ENCODE peak calls at places on chromosomes 5 and 9, in four cellular contexts. J is iris pigment epithelial cell; H is DMS153; E is activated CD4-positive, alpha-beta T cell treated with anti-CD3 and anti-CD28 coated beads, Interleukin-2, amount 50 U/mL, for 1 hour. G is an unnamed sample.

GRCh38 chr5:56876325-56876724 is 33.1 kb upstream of the SETD9 start:
- DNase-seq in J (peak), H (no peak), E (no peak), G (no peak)

GRCh38 chr9:3578786-3579185 is 53.0 kb upstream of the RFX3 start:
- DNase-seq in J (peak), H (no peak), E (no peak), G (no peak)

GRCh38 chr9:68473790-68474189 is 66.9 kb downstream of the TMEM252 start:
- DNase-seq in J (no peak), H (no peak), E (no peak), G (no peak)

GRCh38 chr9:36781532-36781931 is 208.8 kb downstream of the MELK start:
- DNase-seq in J (peak), H (no peak), E (no peak), G (no peak)

GRCh38 chr5:107668933-107669542 is 1.7 kb downstream of the EFNA5 start:
- DNase-seq in J (peak), H (no peak), E (no peak), G (peak)

GRCh38 chr5:128537306-128537998 is 593 bp downstream of the FBN2 start:
- DNase-seq in J (peak), H (no peak), E (no peak), G (peak)

GRCh38 chr9:35002623-35003022 is 13.1 kb downstream of the DNAJB5 start:
- DNase-seq in J (no peak), H (no peak), E (no peak), G (no peak)

GRCh38 chr9:91316093-91316492 is 45.6 kb downstream of the AUH start:
- DNase-seq in J (no peak), H (no peak), E (no peak), G (no peak)

GRCh38 chr5:74169704-74170103 is 470.8 kb downstream of the ENC1 start:
- DNase-seq in J (no peak), H (no peak), E (no peak), G (no peak)

GRCh38 chr5:103800728-103801127 is 238.1 kb upstream of the NUDT12 start:
- DNase-seq in J (peak), H (no peak), E (no peak), G (no peak)

GRCh38 chr5:76971471-76971870 is 18.6 kb downstream of the CRHBP start:
- DNase-seq in J (peak), H (no peak), E (no peak), G (peak)

GRCh38 chr9:127612993-127613954 is 1.2 kb downstream of the STXBP1 start:
- DNase-seq in J (peak), H (peak), E (peak), G (peak)

GRCh38 chr9:4422495-4422894 is 67.8 kb upstream of the SLC1A1 start:
- DNase-seq in J (no peak), H (no peak), E (peak), G (no peak)

GRCh38 chr9:137269231-137269772 is 8.2 kb upstream of the TOR4A start:
- DNase-seq in J (peak), H (peak), E (no peak), G (no peak)

GRCh38 chr9:91758491-91758981 is 191.5 kb downstream of the ROR2 start:
- DNase-seq in J (peak), H (peak), E (peak), G (peak)

GRCh38 chr9:105932276-105932675 is 237.9 kb downstream of the TMEM38B start:
- DNase-seq in J (no peak), H (no peak), E (no peak), G (no peak)

G was measured in SK-N-DZ.